ENCODE peak calls at places on chromosomes 3 and 15, in eight cellular contexts. U is GM23248, G is keratinocyte, Y is neural progenitor cell, P is fibroblast of lung, R is A673, K is endothelial cell of umbilical vein, V is hepatocyte. T is an unnamed sample. For H3K9me3, the result is how much of the 10 kb centered on the place peaks cover.

GRCh38 chr3:112293368-112294321 is at the start of gene SLC9C1:
- DNase-seq in U (peak), G (no peak), Y (peak), P (peak), R (peak), K (peak), V (peak), T (peak)

GRCh38 chr3:49030331-49030730 is 1.1 kb upstream of the IMPDH2 start:
- DNase-seq in U (no peak), G (no peak), Y (no peak), P (no peak), R (no peak), K (no peak), V (no peak), T (no peak)

GRCh38 chr3:71493372-71493771 is 90.2 kb downstream of the FOXP1 start:
- DNase-seq in U (no peak), G (no peak), Y (no peak), P (no peak), R (no peak), K (no peak), V (no peak), T (no peak)

GRCh38 chr15:69760890-69761568 is 308.4 kb downstream of the RPLP1 start:
- DNase-seq in U (peak), G (peak), Y (no peak), P (peak), R (peak), K (peak), V (peak), T (no peak)

GRCh38 chr3:139559541-139559940 is 20.0 kb upstream of the RBP1 start:
- DNase-seq in U (peak), G (no peak), Y (peak), P (no peak), R (no peak), K (no peak), V (no peak), T (no peak)

GRCh38 chr15:100096700-100097099 is 245.1 kb downstream of the ADAMTS17 start:
- DNase-seq in U (no peak), G (no peak), Y (no peak), P (no peak), R (no peak), K (no peak), V (no peak), T (no peak)

GRCh38 chr15:31472636-31473383 is 146.2 kb downstream of the KLF13 start:
- DNase-seq in U (peak), G (no peak), Y (no peak), P (peak), R (no peak), K (peak), V (no peak), T (no peak)

GRCh38 chr15:51132384-51133139 is 37.9 kb upstream of the TNFAIP8L3 start:
- DNase-seq in U (peak), G (no peak), Y (peak), P (peak), R (peak), K (peak), V (peak), T (no peak)

GRCh38 chr3:39349080-39349479 is 19.6 kb downstream of the CCR8 start:
- DNase-seq in U (no peak), G (no peak), Y (no peak), P (no peak), R (no peak), K (no peak), V (no peak), T (no peak)

GRCh38 chr15:76338555-76339301 is 2.2 kb downstream of the ISL2 start:
- DNase-seq in U (no peak), G (no peak), Y (peak), P (no peak), R (no peak), K (no peak), V (no peak), T (no peak)

GRCh38 chr15:76340802-76341365 is 4.3 kb downstream of the ISL2 start:
- DNase-seq in U (peak), G (no peak), Y (peak), P (no peak), R (peak), K (no peak), V (peak), T (no peak)

GRCh38 chr15:76339302-76340197 is 3.0 kb downstream of the ISL2 start:
- DNase-seq in U (peak), G (no peak), Y (peak), P (peak), R (no peak), K (peak), V (no peak), T (no peak)

GRCh38 chr15:76341366-76342045 is 4.9 kb downstream of the ISL2 start:
- DNase-seq in U (no peak), G (no peak), Y (peak), P (no peak), R (no peak), K (no peak), V (no peak), T (no peak)

GRCh38 chr15:76340198-76340801 is 3.7 kb downstream of the ISL2 start:
- DNase-seq in U (peak), G (no peak), Y (peak), P (peak), R (no peak), K (peak), V (peak), T (no peak)
- TF ChIP-seq EZH2 in U (peak), G (no peak), Y (peak), P (no peak), R (no peak), K (peak), V (peak), T (no peak)

GRCh38 chr3:106030620-106030945 is 161.8 kb upstream of the CBLB start:
- DNase-seq in U (peak), G (no peak), Y (no peak), P (peak), R (no peak), K (no peak), V (no peak), T (no peak)
- H3K4me3 ChIP-seq in U (no peak), G (no peak), Y (no peak), P (no peak), R (no peak), K (no peak), V (no peak), T (no peak)

DNA sequence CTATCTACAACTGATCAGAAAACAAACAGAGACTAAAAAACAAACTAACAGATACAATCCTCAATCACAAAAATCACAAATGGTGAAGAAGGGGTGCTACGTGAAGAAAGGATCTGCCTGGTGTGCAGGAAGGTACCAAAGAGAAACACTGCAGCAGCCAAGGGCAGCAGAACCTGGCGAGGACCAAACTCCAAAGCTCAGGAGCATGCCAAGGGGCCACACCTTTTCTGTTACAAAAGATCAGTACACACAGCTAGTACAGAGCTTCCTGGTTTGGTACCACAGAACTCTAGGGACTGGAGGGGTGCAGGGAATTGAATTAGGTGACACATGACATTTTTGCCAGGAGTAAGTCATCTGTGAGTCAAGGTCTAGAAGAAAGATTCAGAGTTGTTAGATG is 107.4 kb upstream of the GRM7 start:
- DNase-seq in U (no peak), G (no peak), Y (no peak), P (no peak), R (no peak), K (no peak), V (no peak), T (no peak)
- H3K9me3 ChIP-seq in U (under half), G (under half), Y (under half), P (under half), R (under half), K (under half), V (under half), T (under half)

GRCh38 chr3:186108941-186109865 is at the start of gene ETV5:
- DNase-seq in U (peak), G (peak), Y (peak), P (peak), R (peak), K (peak), V (peak), T (peak)
- TF ChIP-seq EZH2 in U (no peak), G (no peak), Y (peak), P (no peak), R (no peak), K (no peak), V (no peak), T (no peak)

GRCh38 chr15:78033864-78034263 is 43.6 kb downstream of the TBC1D2B start:
- DNase-seq in U (no peak), G (no peak), Y (no peak), P (peak), R (peak), K (peak), V (no peak), T (peak)
- H3K4me3 ChIP-seq in U (no peak), G (no peak), Y (no peak), P (no peak), R (no peak), K (no peak), V (no peak), T (no peak)

GRCh38 chr3:100600181-100601042 is 9.0 kb upstream of the ADGRG7 start:
- DNase-seq in U (no peak), G (peak), Y (no peak), P (no peak), R (peak), K (no peak), V (no peak), T (no peak)
- H3K9me3 ChIP-seq in U (under half), G (under half), Y (under half), P (under half), R (under half), K (under half), V (under half), T (under half)

GRCh38 chr3:52200981-52201679 is 3.2 kb downstream of the ALAS1 start:
- DNase-seq in U (peak), G (no peak), Y (no peak), P (no peak), R (no peak), K (no peak), V (no peak), T (no peak)

GRCh38 chr3:52197499-52197841 is 490 bp upstream of the ALAS1 start:
- DNase-seq in U (no peak), G (no peak), Y (no peak), P (no peak), R (no peak), K (no peak), V (no peak), T (no peak)

GRCh38 chr3:52196977-52197376 is 983 bp upstream of the ALAS1 start:
- DNase-seq in U (no peak), G (no peak), Y (no peak), P (no peak), R (no peak), K (no peak), V (peak), T (no peak)

GRCh38 chr3:52197842-52198625 is at the start of gene ALAS1:
- DNase-seq in U (peak), G (peak), Y (peak), P (peak), R (peak), K (peak), V (peak), T (peak)

DNA sequence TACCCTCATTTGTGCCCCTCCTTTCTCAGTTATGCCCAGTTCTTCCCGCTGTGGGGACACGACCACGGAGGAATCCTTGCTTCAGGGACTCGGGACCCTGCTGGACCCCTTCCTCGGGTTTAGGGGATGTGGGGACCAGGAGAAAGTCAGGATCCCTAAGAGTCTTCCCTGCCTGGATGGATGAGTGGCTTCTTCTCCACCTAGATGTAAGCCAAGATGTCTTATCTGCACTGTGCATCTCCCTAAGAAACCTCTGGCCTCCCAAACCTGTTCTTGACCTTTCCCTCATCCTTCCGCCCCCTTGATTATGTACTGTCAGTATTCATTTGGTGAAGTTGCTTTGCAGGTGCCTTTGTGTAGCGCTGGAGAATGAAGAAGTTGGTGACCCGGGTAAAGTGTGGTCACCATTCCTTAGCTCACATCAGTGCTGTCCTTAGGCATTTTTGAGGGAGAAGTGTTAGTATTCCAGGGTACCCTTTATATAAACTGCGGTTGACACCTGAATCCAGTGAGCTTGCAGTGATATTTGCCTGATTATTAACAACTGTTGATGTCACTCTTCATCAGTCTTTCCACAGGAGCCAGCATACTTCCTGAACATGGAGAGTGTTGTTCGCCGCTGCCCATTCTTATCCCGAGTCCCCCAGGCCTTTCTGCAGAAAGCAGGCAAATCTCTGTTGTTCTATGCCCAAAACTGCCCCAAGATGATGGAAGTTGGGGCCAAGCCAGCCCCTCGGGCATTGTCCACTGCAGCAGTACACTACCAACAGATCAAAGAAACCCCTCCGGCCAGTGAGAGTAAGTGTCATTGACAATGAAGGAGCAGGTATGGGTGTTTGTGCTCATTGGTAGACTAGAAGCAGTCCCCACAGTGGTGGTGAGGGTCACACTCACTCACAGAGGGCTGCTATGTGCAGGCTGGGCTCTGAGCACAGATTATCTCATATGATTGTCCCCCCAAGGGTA is 966 bp downstream of the ALAS1 start:
- DNase-seq in U (peak), G (no peak), Y (no peak), P (no peak), R (no peak), K (peak), V (no peak), T (no peak)
- TF ChIP-seq EZH2 in U (no peak), G (no peak), Y (no peak), P (no peak), R (no peak), K (no peak), V (no peak), T (no peak)